ENCODE peak calls at places on chromosome 12, in five cellular contexts. L, J, S, U and O are unnamed samples. For H3K4me1, the result is how much of the 10 kb centered on the place peaks cover.

GRCh38 chr12:116201908-116202307 is 75.6 kb downstream of the MED13L start:
- DNase-seq in L (no peak), J (no peak), S (no peak), U (no peak), O (no peak)

GRCh38 chr12:71791473-71792150 is 36.9 kb downstream of the RAB21 start:
- DNase-seq in L (no peak), J (no peak), S (no peak), U (no peak), O (no peak)

GRCh38 chr12:6226701-6227096 is 26.5 kb downstream of the CD9 start:
- DNase-seq in S (no peak), L (no peak), U (no peak), J (peak), O (no peak)

GRCh38 chr12:105485926-105486325 is 155.4 kb downstream of the C12orf75 start:
- DNase-seq in J (no peak), L (no peak), S (no peak), U (no peak), O (no peak)

GRCh38 chr12:120125792-120126634 is 9.5 kb upstream of the RAB35 start:
- DNase-seq in S (peak), U (no peak), L (no peak), J (no peak), O (no peak)

GRCh38 chr12:12803186-12803585 is 10.0 kb upstream of the DDX47 start:
- DNase-seq in S (no peak), U (no peak), J (peak), L (no peak), O (no peak)

GRCh38 chr12:89756638-89757321 is 48.1 kb upstream of the ATP2B1 start:
- DNase-seq in S (peak), L (no peak), U (no peak), J (no peak), O (no peak)

GRCh38 chr12:98373019-98373554 is 142.3 kb upstream of the TMPO start:
- DNase-seq in L (no peak), J (no peak), U (no peak), S (peak), O (no peak)

GRCh38 chr12:79415296-79415695 is 275.5 kb downstream of the PAWR start:
- DNase-seq in L (no peak), U (no peak), J (no peak), S (no peak), O (no peak)

GRCh38 chr12:120684523-120684932 is 2.4 kb upstream of the MLEC start:
- DNase-seq in S (no peak), J (no peak), U (no peak), L (no peak), O (no peak)

GRCh38 chr12:131831635-131832041 is 3.4 kb downstream of the MMP17 start:
- DNase-seq in U (no peak), L (no peak), S (no peak), J (peak), O (no peak)

GRCh38 chr12:119704065-119704747 is 36.3 kb downstream of the PRKAB1 start:
- DNase-seq in S (no peak), L (no peak), U (no peak), J (peak), O (no peak)

GRCh38 chr12:104667139-104667538 is 210.4 kb downstream of the CHST11 start:
- DNase-seq in J (no peak), L (no peak), S (no peak), U (no peak), O (no peak)

GRCh38 chr12:121793836-121794531 is 496 bp upstream of the RHOF start:
- DNase-seq in L (peak), S (peak), J (peak), U (peak), O (peak)
- H3K4me1 ChIP-seq in L (half or more), S (under half), J (under half), U (half or more), O (under half)

GRCh38 chr12:81811066-81811777 is 52.1 kb upstream of the PPFIA2 start:
- DNase-seq in U (no peak), S (peak), J (peak), L (no peak), O (no peak)

GRCh38 chr12:81815611-81816010 is 56.5 kb upstream of the PPFIA2 start:
- DNase-seq in S (no peak), J (no peak), L (no peak), U (no peak), O (no peak)

GRCh38 chr12:81811778-81812125 is 52.6 kb upstream of the PPFIA2 start:
- DNase-seq in L (no peak), U (no peak), S (no peak), J (no peak), O (no peak)

GRCh38 chr12:81809113-81809777 is 50.1 kb upstream of the PPFIA2 start:
- DNase-seq in U (no peak), S (no peak), L (no peak), J (no peak), O (no peak)

GRCh38 chr12:81809829-81810595 is 50.9 kb upstream of the PPFIA2 start:
- DNase-seq in J (no peak), U (no peak), L (no peak), S (no peak), O (no peak)
- H3K4me3 ChIP-seq in J (no peak), U (no peak), L (no peak), S (no peak), O (peak)

GRCh38 chr12:53010955-53011354 is 4.7 kb downstream of the EIF4B start:
- DNase-seq in U (no peak), J (no peak), L (no peak), S (no peak), O (no peak)
- H3K4me1 ChIP-seq in U (half or more), J (under half), L (under half), S (under half), O (under half)

DNA sequence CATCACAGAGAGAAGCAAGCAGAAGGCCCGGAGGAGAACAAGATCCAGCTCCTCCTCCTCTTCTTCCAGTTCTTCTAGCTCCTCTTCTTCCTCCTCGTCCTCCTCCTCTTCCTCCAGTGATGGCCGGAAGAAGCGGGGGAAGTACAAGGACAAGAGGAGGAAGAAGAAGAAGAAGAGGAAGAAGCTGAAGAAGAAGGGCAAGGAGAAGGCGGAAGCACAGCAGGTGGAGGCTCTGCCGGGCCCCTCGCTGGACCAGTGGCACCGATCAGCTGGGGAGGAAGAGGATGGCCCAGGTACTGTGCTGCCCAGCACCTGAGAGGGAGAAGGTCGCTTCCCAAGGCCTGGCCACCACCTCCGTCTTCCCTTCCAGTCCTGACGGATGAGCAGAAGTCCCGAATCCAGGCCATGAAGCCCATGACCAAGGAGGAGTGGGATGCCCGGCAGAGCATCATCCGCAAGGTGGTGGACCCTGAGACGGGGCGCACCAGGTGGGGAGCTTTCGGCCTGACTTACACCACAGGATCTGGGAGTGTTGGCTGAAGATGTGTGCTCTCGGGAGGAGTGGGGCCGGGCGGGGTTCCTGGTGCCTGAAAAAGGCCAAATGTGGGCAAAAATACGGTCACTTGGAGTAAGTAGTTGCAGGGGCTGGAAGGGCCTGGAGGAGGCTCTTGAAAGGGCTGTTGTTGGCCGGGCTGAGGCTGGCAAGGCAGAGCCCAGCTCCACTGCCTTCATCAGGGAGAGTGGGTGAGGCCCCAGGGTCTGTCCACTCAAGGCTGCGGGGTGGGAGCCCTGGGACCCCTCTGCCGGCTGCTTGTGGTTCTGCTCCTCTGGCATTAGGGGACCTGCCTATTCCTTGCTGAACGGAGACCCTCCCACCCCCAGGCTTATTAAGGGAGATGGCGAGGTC is 1.4 kb downstream of the ARL6IP4 start:
- DNase-seq in L (no peak), J (peak), S (no peak), U (no peak), O (no peak)
- H3K4me3 ChIP-seq in L (peak), J (peak), S (peak), U (peak), O (peak)

DNA sequence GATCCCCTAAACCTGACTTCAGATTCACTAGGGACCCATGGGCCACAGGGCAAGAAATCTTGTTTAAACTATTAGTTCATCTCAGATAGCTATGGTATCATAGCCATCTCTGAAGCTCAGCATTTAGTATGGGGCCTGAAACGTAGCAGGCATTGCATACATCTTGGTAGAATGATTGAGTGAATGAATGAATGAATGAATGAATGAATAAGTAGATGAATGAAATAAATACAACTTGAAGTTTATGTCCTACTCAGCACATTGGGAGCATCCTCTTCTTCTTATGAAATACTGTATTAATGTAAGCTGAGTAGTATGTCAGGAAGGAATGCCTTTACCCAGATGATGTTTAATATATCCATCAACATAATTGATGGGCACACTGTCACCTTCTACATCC is 175.4 kb upstream of the EEA1 start:
- DNase-seq in J (no peak), S (no peak), L (no peak), U (no peak), O (no peak)
- H3K4me1 ChIP-seq in J (under half), S (under half), L (under half), U (under half), O (under half)

GRCh38 chr12:82688035-82688501 is 1.4 kb downstream of the TMTC2 start:
- DNase-seq in J (no peak), S (no peak), U (no peak), L (no peak), O (no peak)
- H3K4me3 ChIP-seq in J (peak), S (peak), U (peak), L (peak), O (peak)

DNA sequence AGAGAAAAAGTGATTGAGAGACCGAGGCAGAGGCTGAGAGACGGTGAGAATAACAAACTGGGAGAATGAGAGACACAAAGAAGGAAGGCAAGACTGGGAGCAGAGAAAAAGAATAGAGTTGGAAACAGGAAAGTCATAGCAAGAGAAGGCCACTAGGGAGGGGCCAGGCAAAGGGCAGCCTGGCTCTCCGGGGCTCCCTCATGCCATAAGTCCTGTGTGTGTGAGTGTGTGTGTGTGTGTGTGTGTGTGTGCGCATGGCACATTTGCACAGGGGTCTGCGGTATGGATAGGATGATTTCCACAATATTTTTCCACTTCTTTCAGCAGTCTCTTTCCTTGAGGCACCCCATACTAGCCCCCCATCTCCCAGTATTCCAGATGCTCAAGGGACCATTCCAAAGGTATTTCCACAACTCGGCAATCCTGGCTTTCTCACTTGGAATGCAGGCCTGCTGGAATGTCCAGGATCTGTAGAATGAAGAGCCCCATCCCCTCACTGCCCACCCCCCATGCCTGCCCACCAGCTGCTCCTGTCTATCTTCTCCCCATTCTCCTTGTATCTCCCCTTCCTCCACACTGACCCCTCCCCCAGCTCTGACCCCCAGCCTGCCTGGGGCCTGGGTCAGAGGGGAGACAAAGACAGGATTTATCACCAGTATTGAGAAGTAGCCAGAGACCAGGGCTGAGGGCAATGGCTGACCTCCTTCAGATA is 9.0 kb downstream of the GPR84 start:
- DNase-seq in J (no peak), S (peak), L (no peak), U (no peak), O (no peak)
- H3K4me1 ChIP-seq in J (under half), S (under half), L (under half), U (under half), O (under half)

GRCh38 chr12:47530050-47530449 is 175.8 kb downstream of the RPAP3 start:
- DNase-seq in S (no peak), L (no peak), J (no peak), U (no peak), O (no peak)

DNA sequence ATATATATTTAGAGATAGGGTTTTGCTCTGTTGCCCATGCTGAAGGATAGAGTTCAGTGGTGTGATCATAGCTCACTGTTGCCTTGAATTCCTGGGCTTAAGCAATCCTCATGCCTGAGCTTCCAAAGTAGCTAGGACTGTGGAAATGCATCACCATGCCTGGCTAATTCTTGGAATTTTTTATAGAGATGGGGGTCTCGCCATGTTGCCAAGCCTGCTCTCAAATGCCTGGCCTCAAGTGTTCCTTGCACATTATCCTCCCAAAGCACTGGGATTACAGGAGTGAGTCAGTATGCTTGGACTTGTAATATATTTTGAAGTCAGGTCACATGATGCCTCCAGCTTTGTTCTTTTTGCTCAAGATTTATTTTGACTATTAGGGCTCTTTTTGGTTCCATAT is 178.0 kb downstream of the RPAP3 start:
- DNase-seq in S (no peak), U (no peak), J (no peak), L (no peak), O (no peak)
- H3K4me3 ChIP-seq in S (no peak), U (no peak), J (no peak), L (no peak), O (no peak)